ENCODE peak calls at places on chromosomes 4 and X, in six cellular contexts. One of them, this sample, is unnamed.

GRCh38 chrX:129723511-129723910 is 15.3 kb upstream of the XPNPEP2 start:
- DNase-seq in mesendoderm: no peak
- DNase-seq in H1: no peak
- DNase-seq in neuronal stem cell: no peak
- DNase-seq in IMR-90: no peak
- DNase-seq in trophoblast cell: no peak
- DNase-seq in this sample: peak; percentile 22

GRCh38 chrX:632391-633042 is 1.9 kb downstream of the SHOX start:
- DNase-seq in IMR-90: no peak
- DNase-seq in neuronal stem cell: no peak
- DNase-seq in trophoblast cell: no peak
- DNase-seq in H1: peak; percentile 50
- DNase-seq in mesendoderm: peak; percentile 48
- DNase-seq in this sample: no peak

GRCh38 chrX:129238011-129238410 is 285.3 kb downstream of the SMARCA1 start:
- DNase-seq in neuronal stem cell: no peak
- DNase-seq in IMR-90: no peak
- DNase-seq in mesendoderm: no peak
- DNase-seq in trophoblast cell: no peak
- DNase-seq in H1: no peak
- DNase-seq in this sample: no peak

GRCh38 chrX:24153796-24154189 is 4.3 kb downstream of the ZFX start:
- DNase-seq in IMR-90: no peak
- DNase-seq in mesendoderm: no peak
- DNase-seq in trophoblast cell: no peak
- DNase-seq in neuronal stem cell: no peak
- DNase-seq in H1: no peak
- DNase-seq in this sample: no peak

GRCh38 chrX:122046815-122047214 is 999.4 kb downstream of the GLUD2 start:
- DNase-seq in trophoblast cell: no peak
- DNase-seq in H1: no peak
- DNase-seq in neuronal stem cell: no peak
- DNase-seq in mesendoderm: no peak
- DNase-seq in IMR-90: no peak
- DNase-seq in this sample: no peak

GRCh38 chr4:102616661-102617060 is 115.5 kb downstream of the NFKB1 start:
- DNase-seq in neuronal stem cell: no peak
- DNase-seq in IMR-90: no peak
- DNase-seq in mesendoderm: peak; percentile 29
- DNase-seq in trophoblast cell: no peak
- DNase-seq in H1: no peak
- DNase-seq in this sample: no peak

GRCh38 chrX:103685396-103685795 is 1.1 kb downstream of the MORF4L2 start:
- DNase-seq in mesendoderm: no peak
- DNase-seq in neuronal stem cell: no peak
- DNase-seq in IMR-90: no peak
- DNase-seq in trophoblast cell: no peak
- DNase-seq in H1: no peak
- DNase-seq in this sample: peak; percentile 32

GRCh38 chr4:141432000-141432712 is 204.2 kb upstream of the IL15 start:
- DNase-seq in neuronal stem cell: no peak
- DNase-seq in IMR-90: peak; percentile 28
- DNase-seq in trophoblast cell: no peak
- DNase-seq in mesendoderm: no peak
- DNase-seq in H1: no peak
- DNase-seq in this sample: no peak

GRCh38 chrX:103585421-103586313 is at the start of gene TCEAL4:
- DNase-seq in trophoblast cell: peak; percentile 7
- DNase-seq in IMR-90: no peak
- DNase-seq in neuronal stem cell: no peak
- DNase-seq in mesendoderm: peak; percentile 40
- DNase-seq in H1: peak; percentile 52
- DNase-seq in this sample: peak; percentile 28

GRCh38 chr4:16289872-16290554 is 63.7 kb upstream of the TAPT1 start:
- DNase-seq in H1: no peak
- DNase-seq in mesendoderm: peak; percentile 37
- DNase-seq in IMR-90: peak; percentile 46
- DNase-seq in neuronal stem cell: peak; percentile 12
- DNase-seq in trophoblast cell: no peak
- DNase-seq in this sample: peak; percentile 55

GRCh38 chr4:141652161-141652778 is 15.9 kb downstream of the IL15 start:
- DNase-seq in IMR-90: peak; percentile 93
- DNase-seq in neuronal stem cell: no peak
- DNase-seq in H1: no peak
- DNase-seq in mesendoderm: no peak
- DNase-seq in trophoblast cell: no peak
- DNase-seq in this sample: peak; percentile 69

GRCh38 chr4:140595065-140595464 is 26.3 kb upstream of the UCP1 start:
- DNase-seq in mesendoderm: peak; percentile 79
- DNase-seq in neuronal stem cell: no peak
- DNase-seq in IMR-90: peak; percentile 9
- DNase-seq in H1: peak; percentile 50
- DNase-seq in trophoblast cell: peak; percentile 25
- DNase-seq in this sample: peak; percentile 12

GRCh38 chr4:167052631-167053085 is 181.6 kb downstream of the SPOCK3 start:
- DNase-seq in trophoblast cell: no peak
- DNase-seq in mesendoderm: no peak
- DNase-seq in IMR-90: no peak
- DNase-seq in neuronal stem cell: no peak
- DNase-seq in H1: no peak
- DNase-seq in this sample: no peak

GRCh38 chrX:22357621-22358020 is 84.9 kb downstream of the CBLL2 start:
- DNase-seq in trophoblast cell: no peak
- DNase-seq in neuronal stem cell: no peak
- DNase-seq in IMR-90: peak; percentile 52
- DNase-seq in mesendoderm: no peak
- DNase-seq in H1: no peak
- DNase-seq in this sample: no peak

GRCh38 chr4:21815651-21816050 is 132.9 kb downstream of the KCNIP4 start:
- DNase-seq in neuronal stem cell: no peak
- DNase-seq in mesendoderm: no peak
- DNase-seq in trophoblast cell: no peak
- DNase-seq in H1: no peak
- DNase-seq in IMR-90: no peak
- DNase-seq in this sample: no peak

GRCh38 chrX:42119076-42119475 is 195.7 kb upstream of the CASK start:
- DNase-seq in mesendoderm: peak; percentile 19
- DNase-seq in H1: no peak
- DNase-seq in IMR-90: peak; percentile 72
- DNase-seq in neuronal stem cell: no peak
- DNase-seq in trophoblast cell: no peak
- DNase-seq in this sample: peak; percentile 78

GRCh38 chrX:20056704-20057103 is 60.0 kb downstream of the MAP7D2 start:
- DNase-seq in mesendoderm: peak; percentile 12
- DNase-seq in H1: no peak
- DNase-seq in trophoblast cell: no peak
- DNase-seq in IMR-90: peak; percentile 41
- DNase-seq in neuronal stem cell: no peak
- DNase-seq in this sample: peak; percentile 8

GRCh38 chrX:129693343-129693742 is 38.6 kb upstream of the APLN start:
- DNase-seq in trophoblast cell: no peak
- DNase-seq in neuronal stem cell: no peak
- DNase-seq in H1: no peak
- DNase-seq in IMR-90: no peak
- DNase-seq in mesendoderm: no peak
- DNase-seq in this sample: no peak

GRCh38 chrX:56564921-56565861 is 1.8 kb downstream of the UBQLN2 start:
- DNase-seq in H1: no peak
- DNase-seq in mesendoderm: peak; percentile 7
- DNase-seq in trophoblast cell: peak; percentile 78
- DNase-seq in neuronal stem cell: peak; percentile 2
- DNase-seq in IMR-90: peak; percentile 5
- DNase-seq in this sample: no peak

GRCh38 chr4:137213372-137214173 is 318.7 kb downstream of the PCDH18 start:
- DNase-seq in neuronal stem cell: no peak
- DNase-seq in mesendoderm: no peak
- DNase-seq in IMR-90: peak; percentile 84
- DNase-seq in H1: no peak
- DNase-seq in trophoblast cell: no peak
- DNase-seq in this sample: no peak

GRCh38 chr4:78954048-78954666 is 14.9 kb upstream of the PAQR3 start:
- DNase-seq in H1: no peak
- DNase-seq in mesendoderm: peak; percentile 57
- DNase-seq in neuronal stem cell: peak; percentile 30
- DNase-seq in trophoblast cell: no peak
- DNase-seq in IMR-90: no peak
- DNase-seq in this sample: peak; percentile 11

GRCh38 chrX:22163306-22163705 is 109.4 kb upstream of the CBLL2 start:
- DNase-seq in IMR-90: no peak
- DNase-seq in trophoblast cell: no peak
- DNase-seq in neuronal stem cell: no peak
- DNase-seq in mesendoderm: no peak
- DNase-seq in H1: no peak
- DNase-seq in this sample: no peak

GRCh38 chrX:26511621-26512363 is 295.8 kb downstream of the MAGEB5 start:
- DNase-seq in trophoblast cell: no peak
- DNase-seq in mesendoderm: no peak
- DNase-seq in H1: no peak
- DNase-seq in neuronal stem cell: no peak
- DNase-seq in IMR-90: no peak
- DNase-seq in this sample: no peak

GRCh38 chr4:33381806-33382205 is 2661.6 kb downstream of the PCDH7 start:
- DNase-seq in neuronal stem cell: no peak
- DNase-seq in mesendoderm: no peak
- DNase-seq in trophoblast cell: no peak
- DNase-seq in H1: no peak
- DNase-seq in IMR-90: no peak
- DNase-seq in this sample: no peak

GRCh38 chrX:131841496-131842410 is 181.3 kb upstream of the STK26 start:
- DNase-seq in mesendoderm: peak; percentile 77
- DNase-seq in H1: peak; percentile 49
- DNase-seq in IMR-90: peak; percentile 38
- DNase-seq in neuronal stem cell: peak; percentile 48
- DNase-seq in trophoblast cell: peak; percentile 13
- DNase-seq in this sample: peak; percentile 54

GRCh38 chr4:54872246-54872645 is 214.5 kb downstream of the KIT start:
- DNase-seq in neuronal stem cell: no peak
- DNase-seq in H1: no peak
- DNase-seq in IMR-90: peak; percentile 35
- DNase-seq in trophoblast cell: no peak
- DNase-seq in mesendoderm: peak; percentile 6
- DNase-seq in this sample: peak; percentile 10

GRCh38 chr4:24594887-24595286 is 10.5 kb upstream of the DHX15 start:
- DNase-seq in H1: no peak
- DNase-seq in neuronal stem cell: no peak
- DNase-seq in trophoblast cell: no peak
- DNase-seq in IMR-90: peak; percentile 74
- DNase-seq in mesendoderm: no peak
- DNase-seq in this sample: no peak

GRCh38 chr4:100114909-100115308 is 75.4 kb downstream of the DDIT4L start:
- DNase-seq in trophoblast cell: no peak
- DNase-seq in H1: no peak
- DNase-seq in neuronal stem cell: no peak
- DNase-seq in mesendoderm: no peak
- DNase-seq in IMR-90: no peak
- DNase-seq in this sample: peak; percentile 54

GRCh38 chrX:69314436-69315348 is 149.4 kb upstream of the PJA1 start:
- DNase-seq in IMR-90: no peak
- DNase-seq in neuronal stem cell: no peak
- DNase-seq in trophoblast cell: no peak
- DNase-seq in H1: peak; percentile 33
- DNase-seq in mesendoderm: peak; percentile 72
- DNase-seq in this sample: no peak

GRCh38 chrX:21811832-21812231 is 27.6 kb upstream of the MBTPS2 start:
- DNase-seq in trophoblast cell: no peak
- DNase-seq in mesendoderm: no peak
- DNase-seq in IMR-90: no peak
- DNase-seq in H1: no peak
- DNase-seq in neuronal stem cell: no peak
- DNase-seq in this sample: no peak

GRCh38 chrX:155968106-155968714 is 29.3 kb upstream of the IL9R start:
- DNase-seq in trophoblast cell: no peak
- DNase-seq in H1: no peak
- DNase-seq in IMR-90: no peak
- DNase-seq in mesendoderm: no peak
- DNase-seq in neuronal stem cell: no peak
- DNase-seq in this sample: no peak

GRCh38 chrX:8845060-8845459 is 43.9 kb upstream of the FAM9A start:
- DNase-seq in trophoblast cell: no peak
- DNase-seq in mesendoderm: peak; percentile 46
- DNase-seq in IMR-90: peak; percentile 80
- DNase-seq in H1: no peak
- DNase-seq in neuronal stem cell: no peak
- DNase-seq in this sample: peak; percentile 43

GRCh38 chr4:82223715-82224114 is 150.1 kb downstream of the HNRNPD start:
- DNase-seq in H1: no peak
- DNase-seq in neuronal stem cell: no peak
- DNase-seq in IMR-90: no peak
- DNase-seq in mesendoderm: peak; percentile 74
- DNase-seq in trophoblast cell: no peak
- DNase-seq in this sample: no peak

GRCh38 chr4:17490575-17491059 is 21.3 kb downstream of the QDPR start:
- DNase-seq in mesendoderm: peak; percentile 4
- DNase-seq in trophoblast cell: no peak
- DNase-seq in neuronal stem cell: no peak
- DNase-seq in H1: no peak
- DNase-seq in IMR-90: no peak
- DNase-seq in this sample: no peak
- H2AK5ac ChIP-seq in mesendoderm: no peak overlapping the region
- H2AK5ac ChIP-seq in trophoblast cell: no peak overlapping the region
- H2AK5ac ChIP-seq in neuronal stem cell: no peak overlapping the region
- H2AK5ac ChIP-seq in H1: no peak overlapping the region
- H2AK5ac ChIP-seq in IMR-90: no peak overlapping the region
- H2AK5ac ChIP-seq in this sample: no peak overlapping the region

GRCh38 chrX:47217121-47217851 is 1.2 kb upstream of the CDK16 start:
- DNase-seq in neuronal stem cell: no peak
- DNase-seq in IMR-90: peak; percentile 62
- DNase-seq in H1: no peak
- DNase-seq in trophoblast cell: peak; percentile 93
- DNase-seq in mesendoderm: peak; percentile 73
- DNase-seq in this sample: peak; percentile 87
- H3K4me3 ChIP-seq in neuronal stem cell: peak overlapping the region; percentile 32
- H3K4me3 ChIP-seq in IMR-90: peak overlapping the region; percentile 23
- H3K4me3 ChIP-seq in H1: peak overlapping the region; percentile 23
- H3K4me3 ChIP-seq in trophoblast cell: no peak overlapping the region
- H3K4me3 ChIP-seq in mesendoderm: no peak overlapping the region
- H3K4me3 ChIP-seq in this sample: peak overlapping the region; percentile 87

DNA sequence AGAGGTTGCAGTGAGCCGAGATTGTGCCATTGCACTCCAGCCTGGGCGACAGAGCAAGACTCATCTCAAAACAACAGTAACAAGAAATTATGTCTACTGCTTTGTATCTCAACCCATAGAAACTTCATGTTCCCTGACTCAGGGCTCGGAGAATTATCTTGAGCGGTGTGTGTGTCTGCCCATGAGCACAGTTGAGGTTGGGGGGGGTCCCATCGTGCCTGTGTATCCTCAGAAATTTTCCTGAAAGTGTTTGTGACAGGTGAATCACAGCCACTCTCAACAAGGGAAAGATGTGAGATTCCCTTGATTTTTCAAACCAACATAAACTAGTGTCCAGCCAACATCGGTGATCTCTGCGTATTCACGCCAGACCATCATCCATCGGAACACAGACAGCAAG is 319.1 kb downstream of the ASMT start:
- DNase-seq in neuronal stem cell: no peak
- DNase-seq in trophoblast cell: no peak
- DNase-seq in IMR-90: no peak
- DNase-seq in H1: no peak
- DNase-seq in mesendoderm: no peak
- DNase-seq in this sample: no peak
- H2AK5ac ChIP-seq in neuronal stem cell: no peak overlapping the region
- H2AK5ac ChIP-seq in trophoblast cell: no peak overlapping the region
- H2AK5ac ChIP-seq in IMR-90: no peak overlapping the region
- H2AK5ac ChIP-seq in H1: no peak overlapping the region
- H2AK5ac ChIP-seq in mesendoderm: no peak overlapping the region
- H2AK5ac ChIP-seq in this sample: no peak overlapping the region

GRCh38 chr4:10118355-10119004 is 1.9 kb upstream of the WDR1 start:
- DNase-seq in IMR-90: no peak
- DNase-seq in H1: no peak
- DNase-seq in neuronal stem cell: no peak
- DNase-seq in trophoblast cell: no peak
- DNase-seq in mesendoderm: no peak
- DNase-seq in this sample: no peak
- H3K4me3 ChIP-seq in IMR-90: no peak overlapping the region
- H3K4me3 ChIP-seq in H1: no peak overlapping the region
- H3K4me3 ChIP-seq in neuronal stem cell: no peak overlapping the region
- H3K4me3 ChIP-seq in trophoblast cell: no peak overlapping the region
- H3K4me3 ChIP-seq in mesendoderm: no peak overlapping the region
- H3K4me3 ChIP-seq in this sample: no peak overlapping the region

This sample was measured in mesenchymal stem cell.